ENCODE peak calls at places on chromosomes 16 and 17, in six cellular contexts. K is fibroblast of lung, R is cardiac muscle cell, L is A549, N is gastrocnemius medialis, B is fibroblast of the aortic adventitia. C is an unnamed sample.

GRCh38 chr16:7504844-7505243 is 172.2 kb downstream of the RBFOX1 start:
- DNase-seq in B (no peak), K (no peak), N (no peak), R (no peak), L (no peak), C (no peak)

GRCh38 chr17:11490171-11490760 is 108.0 kb upstream of the DNAH9 start:
- DNase-seq in N (no peak), R (no peak), L (no peak), K (no peak), B (no peak), C (no peak)

GRCh38 chr16:89096768-89097527 is 3.3 kb downstream of the ACSF3 start:
- DNase-seq in N (no peak), L (no peak), R (no peak), B (no peak), K (no peak), C (no peak)

GRCh38 chr16:54462151-54462651 is 175.6 kb upstream of the IRX3 start:
- DNase-seq in K (no peak), R (peak; percentile 34), N (no peak), B (peak; percentile 85), L (no peak), C (no peak)

GRCh38 chr17:50844117-50844700 is 8.8 kb downstream of the WFIKKN2 start:
- DNase-seq in L (no peak), R (no peak), B (no peak), K (no peak), N (no peak), C (no peak)

GRCh38 chr17:73420897-73421296 is 109.1 kb upstream of the CDC42EP4 start:
- DNase-seq in L (peak; percentile 65), N (no peak), R (peak; percentile 23), B (no peak), K (no peak), C (peak; percentile 99)

GRCh38 chr17:50630524-50631194 is 4.0 kb upstream of the ABCC3 start:
- DNase-seq in B (no peak), R (peak; percentile 23), L (peak; percentile 66), N (peak; percentile 34), K (no peak), C (peak; percentile 89)

GRCh38 chr17:58710948-58711552 is 18.6 kb downstream of the RAD51C start:
- DNase-seq in N (no peak), R (peak; percentile 79), B (peak; percentile 84), K (peak; percentile 81), L (peak; percentile 71), C (peak; percentile 85)

GRCh38 chr17:29664743-29665479 is 42.2 kb upstream of the CORO6 start:
- DNase-seq in B (peak; percentile 67), N (no peak), R (peak; percentile 50), L (peak; percentile 29), K (peak; percentile 53), C (peak; percentile 80)

GRCh38 chr17:56165017-56165720 is 11.9 kb downstream of the ANKFN1 start:
- DNase-seq in K (no peak), L (no peak), B (peak; percentile 45), R (no peak), N (no peak), C (no peak)

GRCh38 chr16:57759541-57760356 is 24.2 kb downstream of the KATNB1 start:
- DNase-seq in B (no peak), K (no peak), R (no peak), L (no peak), N (no peak), C (peak; percentile 42)

GRCh38 chr16:21166561-21166961 is 8.1 kb downstream of the LDAF1 start:
- DNase-seq in B (no peak), L (no peak), K (no peak), R (no peak), N (no peak), C (peak; percentile 23)

GRCh38 chr17:12365805-12366204 is 299.9 kb upstream of the MYOCD start:
- DNase-seq in L (peak; percentile 47), K (peak; percentile 20), B (no peak), R (no peak), N (no peak), C (no peak)

GRCh38 chr17:58832514-58832913 is 76.9 kb downstream of the PPM1E start:
- DNase-seq in N (no peak), R (no peak), B (no peak), L (no peak), K (no peak), C (no peak)

GRCh38 chr17:1147664-1148063 is 32.1 kb downstream of the ABR start:
- DNase-seq in N (no peak), L (peak; percentile 88), K (peak; percentile 60), R (peak; percentile 54), B (peak; percentile 67), C (peak; percentile 80)

GRCh38 chr17:43114101-43114691 is 11.0 kb downstream of the BRCA1 start:
- DNase-seq in L (peak; percentile 29), B (no peak), R (no peak), K (no peak), N (no peak), C (no peak)

GRCh38 chr16:12002447-12003006 is 26.0 kb downstream of the SNX29 start:
- DNase-seq in N (no peak), R (peak; percentile 96), L (no peak), K (peak; percentile 77), B (peak; percentile 57), C (no peak)

GRCh38 chr17:45261577-45262515 is at the start of gene SPATA32:
- DNase-seq in K (peak; percentile 31), R (peak; percentile 43), N (no peak), B (peak; percentile 24), L (no peak), C (peak; percentile 62)

GRCh38 chr17:79792984-79793923 is 3.6 kb downstream of the CBX8 start:
- DNase-seq in N (no peak), R (peak; percentile 70), L (peak; percentile 80), B (peak; percentile 95), K (peak; percentile 88), C (no peak)
- H3K4me3 ChIP-seq in N (peak overlapping the region; percentile 40), R (peak overlapping the region; percentile 21), L (peak overlapping the region; percentile 56), B (peak overlapping the region; percentile 60), K (peak overlapping the region; percentile 57), C (no peak overlapping the region)

GRCh38 chr17:48522990-48523389 is 7.8 kb downstream of the HOXB1 start:
- DNase-seq in K (peak; percentile 28), L (peak; percentile 48), N (no peak), R (no peak), B (peak; percentile 44), C (no peak)
- TF ChIP-seq CTCF in K (peak; percentile 53), L (peak; percentile 39), N (no peak), R (peak; percentile 32), B (peak; percentile 42), C (peak; percentile 58)

GRCh38 chr17:81403040-81403467 is 7.8 kb downstream of the BAHCC1 start:
- DNase-seq in K (no peak), B (peak; percentile 59), R (no peak), N (no peak), L (no peak), C (no peak)

GRCh38 chr17:81405382-81406005 is 10.2 kb downstream of the BAHCC1 start:
- DNase-seq in L (no peak), K (peak; percentile 79), R (peak; percentile 96), B (peak; percentile 98), N (peak; percentile 57), C (no peak)

GRCh38 chr17:81404557-81405165 is 9.4 kb downstream of the BAHCC1 start:
- DNase-seq in N (peak; percentile 66), K (no peak), L (no peak), R (no peak), B (no peak), C (no peak)

GRCh38 chr17:81402530-81402941 is 7.3 kb downstream of the BAHCC1 start:
- DNase-seq in R (no peak), N (no peak), B (peak; percentile 50), L (no peak), K (no peak), C (no peak)

DNA sequence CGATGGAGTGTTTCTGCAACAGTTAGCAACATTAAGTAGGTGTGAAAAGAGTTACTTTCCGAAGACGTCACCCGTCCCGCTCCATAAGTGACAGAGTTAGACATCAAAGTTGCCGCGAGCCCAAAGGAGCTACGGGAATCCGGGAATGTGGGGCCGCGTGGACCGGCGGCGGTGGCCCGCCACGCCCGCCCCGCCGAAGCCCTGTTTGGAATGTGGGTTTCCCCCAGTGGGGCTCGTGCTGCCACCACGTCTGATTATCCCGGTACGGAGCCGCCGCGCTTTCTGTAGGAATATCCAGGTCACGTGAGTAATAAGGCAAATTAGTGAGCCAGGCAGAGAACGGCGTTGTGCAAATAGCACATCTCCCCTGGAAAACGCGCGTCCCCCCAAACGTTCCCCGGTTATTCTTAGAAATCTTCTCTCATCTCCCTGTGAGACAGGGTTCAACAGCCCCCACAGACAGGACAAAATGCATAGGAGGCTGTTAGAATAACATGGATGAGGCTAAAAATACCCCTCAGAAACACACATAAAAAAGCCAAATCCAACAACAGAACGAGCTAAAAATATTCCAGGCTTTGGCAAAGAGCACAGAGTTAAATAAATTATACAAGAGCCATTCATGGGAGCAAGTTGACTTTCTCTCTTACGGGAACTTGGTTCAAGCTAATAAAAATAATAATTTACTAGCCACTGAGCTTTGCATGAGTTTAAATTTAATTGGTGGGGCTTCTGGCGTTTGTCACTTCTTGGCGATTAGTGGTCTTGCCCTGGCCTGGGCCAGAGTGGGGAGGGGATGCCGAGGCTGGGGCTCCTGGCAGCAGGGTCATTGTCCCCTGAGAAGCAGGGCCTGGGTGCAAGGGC is 8.6 kb downstream of the BAHCC1 start:
- DNase-seq in R (no peak), L (no peak), N (no peak), K (peak; percentile 68), B (peak; percentile 83), C (no peak)
- H3K4me3 ChIP-seq in R (no peak overlapping the region), L (no peak overlapping the region), N (peak overlapping the region; percentile 28), K (no peak overlapping the region), B (peak overlapping the region; percentile 49), C (no peak overlapping the region)

DNA sequence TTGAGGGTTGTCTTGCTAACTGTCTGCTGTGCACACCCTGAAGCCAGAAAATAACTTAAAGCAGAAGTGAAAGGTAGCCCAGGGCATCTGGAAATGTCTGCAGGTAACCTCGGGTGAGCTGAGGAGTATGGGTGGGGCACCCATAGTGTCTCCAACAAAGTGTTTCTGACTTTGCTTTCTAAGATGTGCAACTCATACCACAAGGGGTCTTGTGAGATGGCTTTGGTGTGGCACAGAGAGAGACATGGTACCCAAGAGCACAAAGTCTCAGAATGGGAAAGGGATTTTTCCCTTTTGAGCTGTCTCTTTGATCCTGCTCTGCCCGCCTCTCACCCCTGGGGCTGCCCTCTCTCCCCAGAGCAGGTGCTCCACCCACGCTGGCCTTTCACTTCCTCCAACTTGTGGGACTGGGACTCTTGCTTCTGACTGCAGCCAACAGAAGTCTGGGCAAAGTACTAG is 6.9 kb downstream of the CHD9 start:
- DNase-seq in K (no peak), N (peak; percentile 45), R (no peak), B (no peak), L (no peak), C (no peak)
- TF ChIP-seq CTCF in K (no peak), N (no peak), R (no peak), B (no peak), L (no peak), C (no peak)

DNA sequence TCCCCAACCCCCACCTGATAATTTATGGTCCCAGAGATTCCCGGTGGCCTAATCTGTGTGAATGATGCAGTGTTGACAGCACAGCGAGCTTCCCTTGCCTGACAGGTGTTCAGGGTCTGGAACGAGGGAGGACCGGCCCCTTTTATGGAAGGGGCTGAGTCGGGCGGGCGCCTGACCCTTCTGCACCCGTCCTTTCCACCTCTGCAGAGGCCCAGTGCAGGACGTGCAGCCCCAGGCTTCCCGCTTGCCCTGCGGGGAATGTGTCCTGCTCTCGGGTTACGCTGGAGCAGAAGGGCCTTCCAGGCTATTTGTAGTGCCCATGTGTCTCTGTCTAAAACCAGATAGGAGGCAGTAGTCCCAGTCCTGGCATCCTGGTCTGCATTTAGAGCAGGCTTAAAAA is 16.2 kb downstream of the SMTNL2 start:
- DNase-seq in B (no peak), K (no peak), L (no peak), N (peak; percentile 98), R (no peak), C (no peak)
- H3K4me3 ChIP-seq in B (no peak overlapping the region), K (no peak overlapping the region), L (no peak overlapping the region), N (peak overlapping the region; percentile 23), R (no peak overlapping the region), C (no peak overlapping the region)

C was measured in PC-3.